ENCODE peak calls at places on chromosome 12, in four cellular contexts. A, R, F and L are unnamed samples.

GRCh38 chr12:11658796-11659195 is 9.3 kb downstream of the ETV6 start:
- DNase-seq in R (no peak), F (no peak), A (peak), L (no peak)

GRCh38 chr12:6276936-6277615 is 33.4 kb upstream of the PLEKHG6 start:
- DNase-seq in F (no peak), A (no peak), R (no peak), L (no peak)

GRCh38 chr12:131828671-131829350 is 618 bp downstream of the MMP17 start:
- DNase-seq in R (no peak), F (no peak), A (peak), L (no peak)

GRCh38 chr12:100215209-100215608 is 14.6 kb downstream of the ACTR6 start:
- DNase-seq in F (no peak), R (no peak), A (no peak), L (no peak)

GRCh38 chr12:47032644-47033043 is 46.8 kb upstream of the PCED1B start:
- DNase-seq in F (no peak), R (no peak), A (peak), L (no peak)

GRCh38 chr12:84842406-84843013 is 70.1 kb downstream of the SLC6A15 start:
- DNase-seq in R (no peak), F (no peak), A (peak), L (peak)

GRCh38 chr12:7859552-7859951 is 13.2 kb downstream of the SLC2A14 start:
- DNase-seq in F (no peak), A (no peak), R (no peak), L (no peak)

GRCh38 chr12:77754086-77754485 is 76.6 kb upstream of the NAV3 start:
- DNase-seq in F (no peak), A (peak), R (no peak), L (no peak)

GRCh38 chr12:11773889-11774677 is 124.6 kb downstream of the ETV6 start:
- DNase-seq in A (no peak), R (no peak), F (no peak), L (no peak)

GRCh38 chr12:39587247-39587646 is 32.4 kb downstream of the ABCD2 start:
- DNase-seq in R (no peak), F (no peak), A (no peak), L (no peak)

GRCh38 chr12:117210266-117210918 is 20.1 kb upstream of the FBXO21 start:
- DNase-seq in R (no peak), A (no peak), F (no peak), L (no peak)

GRCh38 chr12:110670161-110670701 is 18.7 kb downstream of the HVCN1 start:
- DNase-seq in R (no peak), F (no peak), A (no peak), L (no peak)

GRCh38 chr12:19402211-19402610 is 37.1 kb upstream of the AEBP2 start:
- DNase-seq in A (no peak), F (no peak), R (no peak), L (no peak)

GRCh38 chr12:127381681-127382080 is 885.3 kb upstream of the TMEM132C start:
- DNase-seq in A (no peak), R (no peak), F (no peak), L (no peak)

GRCh38 chr12:45191239-45191638 is 24.7 kb upstream of the ANO6 start:
- DNase-seq in A (no peak), F (no peak), R (no peak), L (no peak)

GRCh38 chr12:66024966-66025365 is 105.6 kb downstream of the LLPH start:
- DNase-seq in A (no peak), R (no peak), F (no peak), L (no peak)

GRCh38 chr12:47591795-47592194 is 114.0 kb downstream of the RPAP3 start:
- DNase-seq in A (no peak), F (no peak), R (no peak), L (no peak)

GRCh38 chr12:58537278-58537677 is 383.0 kb downstream of the LRIG3 start:
- DNase-seq in F (no peak), A (no peak), R (no peak), L (no peak)

GRCh38 chr12:127270193-127270592 is 996.8 kb upstream of the TMEM132C start:
- DNase-seq in F (no peak), R (no peak), A (no peak), L (no peak)

GRCh38 chr12:113154351-113154973 is 4.9 kb downstream of the CFAP73 start:
- DNase-seq in F (no peak), A (no peak), R (peak), L (no peak)

GRCh38 chr12:109927622-109928021 is 27.5 kb downstream of the TCHP start:
- DNase-seq in A (peak), F (no peak), R (peak), L (peak)

GRCh38 chr12:5437657-5438056 is 5.7 kb downstream of the NTF3 start:
- DNase-seq in A (no peak), F (no peak), R (no peak), L (no peak)

GRCh38 chr12:75636607-75637006 is 125.2 kb upstream of the KRR1 start:
- DNase-seq in A (no peak), F (no peak), R (no peak), L (no peak)

GRCh38 chr12:989051-989450 is 2.0 kb upstream of the ERC1 start:
- DNase-seq in R (no peak), A (no peak), F (no peak), L (no peak)
- H3K4me3 ChIP-seq in R (no peak), A (peak), F (peak), L (peak)

GRCh38 chr12:2825133-2825532 is 9.7 kb downstream of the NRIP2 start:
- DNase-seq in A (no peak), R (no peak), F (no peak), L (no peak)

GRCh38 chr12:2826036-2826435 is 8.8 kb downstream of the NRIP2 start:
- DNase-seq in R (no peak), F (no peak), A (no peak), L (no peak)

GRCh38 chr12:2823483-2823882 is 11.0 kb downstream of the ITFG2 start:
- DNase-seq in F (no peak), A (no peak), R (no peak), L (no peak)

GRCh38 chr12:2826721-2827515 is 7.9 kb downstream of the NRIP2 start:
- DNase-seq in A (no peak), F (no peak), R (no peak), L (no peak)

GRCh38 chr12:2824541-2824940 is 10.3 kb downstream of the NRIP2 start:
- DNase-seq in A (no peak), F (no peak), R (no peak), L (no peak)
- H3K4me3 ChIP-seq in A (no peak), F (no peak), R (no peak), L (no peak)

GRCh38 chr12:32455607-32456063 is 56.3 kb downstream of the FGD4 start:
- DNase-seq in A (peak), R (no peak), F (no peak), L (peak)

GRCh38 chr12:32460638-32461037 is 61.3 kb downstream of the FGD4 start:
- DNase-seq in R (no peak), A (no peak), F (no peak), L (no peak)

GRCh38 chr12:32454075-32454474 is 54.7 kb downstream of the FGD4 start:
- DNase-seq in F (no peak), R (no peak), A (peak), L (no peak)

GRCh38 chr12:32454866-32455265 is 55.5 kb downstream of the FGD4 start:
- DNase-seq in F (no peak), A (peak), R (no peak), L (no peak)

GRCh38 chr12:32457251-32458025 is 58.1 kb downstream of the FGD4 start:
- DNase-seq in A (no peak), F (no peak), R (no peak), L (no peak)
- H3K4me3 ChIP-seq in A (no peak), F (no peak), R (no peak), L (no peak)

GRCh38 chr12:129083121-129083520 is 229.8 kb downstream of the GLT1D1 start:
- DNase-seq in R (no peak), F (no peak), A (no peak), L (no peak)
- H3K4me3 ChIP-seq in R (no peak), F (no peak), A (no peak), L (no peak)